ENCODE peak calls at places on chromosome 14, in six cellular contexts. U, J, P, Q, O and G are unnamed samples.

GRCh38 chr14:99360774-99361595 is 89.0 kb upstream of the BCL11B start:
- DNase-seq in O (peak), Q (no peak), U (no peak), J (no peak), P (no peak), G (peak)

GRCh38 chr14:80942158-80942738 is 710 bp upstream of the CEP128 start:
- DNase-seq in O (peak), Q (no peak), P (no peak), J (no peak), U (no peak), G (no peak)

GRCh38 chr14:80364274-80364673 is 153.0 kb upstream of the DIO2 start:
- DNase-seq in Q (peak), J (no peak), O (peak), U (no peak), P (no peak), G (no peak)

GRCh38 chr14:104137297-104138097 is 890 bp upstream of the KIF26A start:
- DNase-seq in J (no peak), U (peak), P (no peak), O (peak), Q (peak), G (no peak)

GRCh38 chr14:57486767-57487379 is 6.8 kb downstream of the CCDC198 start:
- DNase-seq in Q (peak), J (no peak), U (peak), P (peak), O (peak), G (no peak)

GRCh38 chr14:67510836-67511235 is 22.3 kb upstream of the PLEKHH1 start:
- DNase-seq in U (no peak), P (no peak), J (no peak), O (no peak), Q (no peak), G (no peak)

GRCh38 chr14:50677527-50678063 is 9.5 kb upstream of the SAV1 start:
- DNase-seq in P (peak), U (no peak), J (no peak), Q (peak), O (peak), G (peak)

GRCh38 chr14:102484316-102484715 is 25.3 kb downstream of the ANKRD9 start:
- DNase-seq in J (no peak), O (no peak), U (no peak), Q (no peak), P (no peak), G (no peak)

GRCh38 chr14:101810897-101811620 is 49.5 kb downstream of the PPP2R5C start:
- DNase-seq in Q (peak), J (no peak), O (no peak), U (no peak), P (peak), G (no peak)

GRCh38 chr14:93003945-93004698 is 81.2 kb downstream of the CHGA start:
- DNase-seq in O (no peak), J (no peak), Q (no peak), P (no peak), U (no peak), G (no peak)

GRCh38 chr14:35247777-35248475 is 44.3 kb upstream of the PSMA6 start:
- DNase-seq in U (no peak), O (no peak), Q (peak), J (no peak), P (no peak), G (no peak)

GRCh38 chr14:55151601-55152000 is 22.5 kb downstream of the LGALS3 start:
- DNase-seq in P (no peak), Q (peak), O (no peak), U (no peak), J (no peak), G (no peak)

GRCh38 chr14:90714811-90715210 is 101.4 kb downstream of the TTC7B start:
- DNase-seq in U (no peak), J (no peak), O (no peak), Q (peak), P (peak), G (no peak)

GRCh38 chr14:52948039-52948438 is 2.8 kb downstream of the FERMT2 start:
- DNase-seq in Q (no peak), O (no peak), U (no peak), P (no peak), J (no peak), G (no peak)

GRCh38 chr14:103329421-103330347 is 4.4 kb upstream of the EIF5 start:
- DNase-seq in J (no peak), U (no peak), Q (peak), P (no peak), O (peak), G (no peak)

GRCh38 chr14:106530423-106531107 is 1004.2 kb downstream of the TMEM121 start:
- DNase-seq in O (peak), U (peak), J (no peak), Q (no peak), P (no peak), G (peak)

GRCh38 chr14:61733972-61734371 is 28.2 kb upstream of the SNAPC1 start:
- DNase-seq in Q (no peak), J (no peak), P (no peak), U (no peak), O (no peak), G (no peak)

GRCh38 chr14:20332946-20333782 is at the start of gene CCNB1IP1:
- DNase-seq in U (peak), J (peak), Q (peak), P (peak), O (peak), G (peak)

GRCh38 chr14:23538049-23538718 is 13.4 kb downstream of the ZFHX2 start:
- DNase-seq in J (no peak), Q (no peak), U (no peak), O (no peak), P (no peak), G (no peak)

GRCh38 chr14:23539867-23540469 is 11.6 kb downstream of the ZFHX2 start:
- DNase-seq in Q (no peak), J (no peak), P (no peak), U (no peak), O (no peak), G (no peak)

GRCh38 chr14:23537351-23538048 is 14.1 kb downstream of the ZFHX2 start:
- DNase-seq in U (no peak), Q (peak), P (no peak), J (no peak), O (no peak), G (no peak)

GRCh38 chr14:23538785-23539184 is 12.8 kb downstream of the ZFHX2 start:
- DNase-seq in U (no peak), P (no peak), O (no peak), J (no peak), Q (peak), G (no peak)

DNA sequence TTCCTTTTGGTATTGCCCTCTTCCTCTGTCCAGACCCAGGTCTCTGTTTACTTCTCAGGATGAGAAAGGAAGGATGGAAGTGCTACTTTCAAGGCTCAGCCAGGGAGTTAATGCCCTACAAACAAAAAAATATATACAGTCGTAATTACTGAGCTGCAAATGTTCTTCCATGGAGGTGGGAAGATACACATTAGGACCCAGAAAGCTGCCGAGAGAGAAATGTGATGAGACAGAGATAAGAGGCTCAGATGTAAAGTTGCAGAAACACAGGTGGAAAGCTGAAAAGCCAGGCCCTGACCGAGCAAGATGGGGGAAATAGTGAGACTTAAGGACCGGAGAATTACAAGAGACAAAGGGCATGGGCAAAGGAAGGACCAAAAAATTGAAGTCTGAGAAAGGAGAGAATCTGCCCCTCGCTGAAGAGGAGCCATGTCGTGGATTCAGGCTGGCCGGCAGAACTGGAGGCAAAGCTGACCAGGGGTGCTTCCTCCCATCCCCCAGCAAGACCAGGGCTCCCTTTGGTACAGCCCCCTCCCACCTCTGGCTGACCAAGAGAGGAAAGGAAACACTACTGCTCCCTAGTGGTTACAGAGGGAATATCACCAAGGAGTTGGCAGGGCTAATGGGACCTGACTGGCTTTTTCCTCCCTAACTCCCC is 12.2 kb downstream of the ZFHX2 start:
- DNase-seq in O (peak), Q (peak), J (no peak), U (peak), P (peak), G (no peak)
- TF ChIP-seq CTCF in O (peak), Q (peak), J (peak), U (peak), P (peak), G (peak)

GRCh38 chr14:37583358-37584210 is 11.5 kb downstream of the FOXA1 start:
- DNase-seq in Q (no peak), J (no peak), O (no peak), P (no peak), U (no peak), G (no peak)
- H3K4me3 ChIP-seq in Q (peak), J (peak), O (no peak), P (peak), U (no peak), G (no peak)

DNA sequence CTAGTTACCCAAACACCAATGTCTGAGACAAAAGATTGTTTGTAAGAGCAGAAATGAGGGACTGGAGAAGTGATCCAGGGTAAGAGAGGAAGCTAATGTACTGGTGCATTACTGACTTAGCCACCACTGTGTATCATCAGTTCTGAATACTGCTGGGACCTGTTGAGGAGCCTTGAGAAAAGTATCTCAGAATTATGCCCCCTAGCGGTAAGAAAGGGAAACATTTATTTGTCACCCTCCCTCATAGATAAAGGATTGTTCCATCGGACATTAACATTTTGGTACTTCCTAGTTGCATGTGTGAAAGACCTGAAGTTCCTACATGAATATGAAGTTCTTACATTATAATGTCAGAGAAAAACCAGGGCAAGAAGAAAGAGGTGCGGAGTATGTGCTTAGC is 612.5 kb downstream of the FSCB start:
- DNase-seq in J (no peak), U (no peak), O (peak), Q (peak), P (no peak), G (peak)
- TF ChIP-seq CTCF in J (no peak), U (peak), O (peak), Q (peak), P (peak), G (peak)

DNA sequence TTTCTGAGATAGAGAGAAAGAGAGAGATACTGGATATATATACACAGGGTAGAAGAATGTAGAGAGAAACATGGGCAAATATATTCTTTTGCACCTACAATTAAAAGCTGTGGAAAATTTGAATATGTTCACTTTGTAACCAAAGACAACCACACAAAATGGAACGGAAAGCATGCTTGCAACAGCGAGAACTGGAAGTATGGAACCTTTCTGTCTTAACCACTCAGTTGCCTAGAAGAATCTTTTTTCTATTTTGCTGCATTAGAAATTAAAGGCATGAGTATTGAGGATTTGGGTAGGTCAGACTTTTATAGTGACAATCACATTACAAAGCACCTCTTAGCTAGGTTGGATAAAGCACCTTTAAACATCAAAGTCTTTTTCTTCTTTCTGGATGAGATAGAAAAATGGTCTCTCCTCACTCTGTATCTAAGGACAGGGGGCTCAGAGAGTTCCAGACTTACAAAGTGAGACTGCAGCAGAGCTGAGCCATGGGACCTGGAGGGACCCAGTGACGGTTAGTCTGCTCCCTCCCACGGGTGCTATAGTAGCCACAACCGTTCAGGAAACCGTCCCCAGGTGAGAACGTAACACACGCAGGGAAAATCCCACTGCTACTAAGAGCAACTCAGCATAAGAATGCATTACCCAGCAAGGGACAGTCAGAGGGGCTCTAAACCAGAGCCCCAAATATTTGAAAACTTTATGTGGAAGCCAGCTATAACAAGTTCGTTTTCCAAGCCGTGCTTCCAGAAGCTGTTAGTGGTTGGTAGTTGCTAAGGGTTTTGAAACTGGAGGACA is 97.1 kb downstream of the DAD1 start:
- DNase-seq in O (no peak), P (no peak), Q (no peak), U (no peak), J (no peak), G (no peak)
- H3K4me3 ChIP-seq in O (no peak), P (no peak), Q (no peak), U (no peak), J (no peak), G (peak)

GRCh38 chr14:33758545-33758944 is 192.3 kb downstream of the EGLN3 start:
- DNase-seq in P (no peak), J (no peak), Q (no peak), U (no peak), O (no peak), G (no peak)

GRCh38 chr14:33765251-33765650 is 185.6 kb downstream of the EGLN3 start:
- DNase-seq in U (peak), Q (no peak), J (no peak), P (peak), O (no peak), G (no peak)

GRCh38 chr14:33756833-33757232 is 194.0 kb downstream of the EGLN3 start:
- DNase-seq in J (no peak), Q (no peak), P (no peak), O (no peak), U (no peak), G (no peak)

GRCh38 chr14:33767721-33768457 is 183.0 kb downstream of the EGLN3 start:
- DNase-seq in U (no peak), O (no peak), Q (no peak), J (no peak), P (peak), G (no peak)

GRCh38 chr14:33762462-33762861 is 188.4 kb downstream of the EGLN3 start:
- DNase-seq in O (no peak), P (no peak), Q (no peak), U (no peak), J (no peak), G (no peak)
- TF ChIP-seq CTCF in O (no peak), P (no peak), Q (no peak), U (no peak), J (no peak), G (no peak)

DNA sequence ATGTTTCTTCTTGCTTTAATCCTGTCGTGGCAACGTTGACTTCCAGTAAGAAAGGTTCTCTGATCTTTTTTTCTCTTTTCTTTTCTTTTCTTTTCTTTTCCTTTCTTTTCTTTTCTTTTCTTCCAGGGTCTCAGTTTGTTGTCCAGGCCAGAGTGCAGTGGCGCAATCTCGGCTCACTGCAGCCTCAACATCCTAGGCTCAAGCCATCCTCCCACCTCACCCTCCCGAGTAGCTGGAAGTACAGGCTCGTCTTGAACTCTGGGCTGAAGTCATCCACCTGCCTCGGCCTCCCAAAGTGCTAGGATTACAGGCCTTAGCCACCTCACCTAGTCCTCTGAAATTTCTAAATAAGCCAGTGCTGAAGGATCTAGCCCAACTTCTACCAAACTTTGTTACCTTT is 1.3 kb upstream of the MAP3K9 start:
- DNase-seq in Q (no peak), J (no peak), P (no peak), U (no peak), O (no peak), G (no peak)
- H3K4me3 ChIP-seq in Q (no peak), J (no peak), P (no peak), U (no peak), O (no peak), G (peak)